ENCODE peak calls at places on chromosomes 2 and 18, in eight cellular contexts. E is HT1080; Y is activated T-cell treated with anti-CD3 and anti-CD28 coated beads for 1 hour; A is CD8-positive, alpha-beta memory T cell; V is DMS153; R is non-pigmented ciliary epithelial cell; U is kidney tubule cell; K is COR-L47. S is an unnamed sample.

GRCh38 chr2:117856415-117857210 is 42.1 kb downstream of the DDX18 start:
- DNase-seq in U (peak), R (peak), E (peak), Y (no peak), K (no peak), V (no peak), A (no peak), S (peak)

GRCh38 chr18:3139406-3139805 is 80.4 kb downstream of the MYOM1 start:
- DNase-seq in A (no peak), V (no peak), U (no peak), K (no peak), E (no peak), R (no peak), Y (no peak), S (no peak)

GRCh38 chr2:238169708-238170251 is 11.0 kb downstream of the ERFE start:
- DNase-seq in A (no peak), Y (no peak), E (peak), R (peak), V (no peak), U (peak), K (no peak), S (peak)

GRCh38 chr18:12336251-12336650 is 28.2 kb downstream of the TUBB6 start:
- DNase-seq in U (peak), R (no peak), K (no peak), E (no peak), V (no peak), Y (no peak), A (no peak), S (no peak)

GRCh38 chr2:148299616-148300015 is 278.7 kb downstream of the MBD5 start:
- DNase-seq in R (no peak), E (no peak), U (no peak), Y (no peak), V (no peak), A (no peak), K (no peak), S (no peak)

GRCh38 chr2:71453404-71454220 is at the start of gene DYSF:
- DNase-seq in V (peak), U (peak), R (no peak), K (no peak), Y (no peak), E (no peak), A (no peak), S (no peak)

GRCh38 chr2:7952046-7952445 is 729.8 kb upstream of the ID2 start:
- DNase-seq in U (no peak), Y (no peak), A (no peak), V (no peak), R (no peak), E (no peak), K (no peak), S (no peak)

GRCh38 chr2:64141711-64142405 is 2.4 kb downstream of the PELI1 start:
- DNase-seq in R (no peak), V (no peak), A (no peak), U (peak), K (no peak), E (peak), Y (no peak), S (no peak)

GRCh38 chr2:237772513-237772912 is 26.1 kb upstream of the RBM44 start:
- DNase-seq in K (no peak), Y (no peak), R (no peak), E (no peak), U (no peak), A (no peak), V (no peak), S (no peak)

GRCh38 chr18:22988208-22988607 is 55.1 kb downstream of the RBBP8 start:
- DNase-seq in E (no peak), V (no peak), A (no peak), Y (no peak), K (no peak), U (no peak), R (no peak), S (no peak)

GRCh38 chr2:48343571-48344440 is 186.1 kb upstream of the STON1 start:
- DNase-seq in U (peak), A (no peak), E (peak), V (no peak), K (no peak), R (peak), Y (no peak), S (peak)

GRCh38 chr18:51196811-51197660 is 445 bp downstream of the MEX3C start:
- DNase-seq in Y (no peak), K (peak), V (no peak), R (no peak), A (peak), E (peak), U (peak), S (no peak)

GRCh38 chr2:224598669-224599068 is 13.5 kb upstream of the CUL3 start:
- DNase-seq in U (peak), R (no peak), Y (no peak), A (no peak), K (no peak), E (no peak), V (no peak), S (no peak)

GRCh38 chr18:22314001-22314400 is 103.7 kb downstream of the CTAGE1 start:
- DNase-seq in E (no peak), Y (no peak), K (no peak), R (no peak), V (no peak), U (no peak), A (no peak), S (no peak)

GRCh38 chr2:199932312-199932855 is 21.3 kb downstream of the C2orf69 start:
- DNase-seq in E (peak), A (no peak), Y (no peak), U (peak), R (no peak), V (no peak), K (no peak), S (no peak)

GRCh38 chr2:13572466-13572865 is 855.7 kb downstream of the TRIB2 start:
- DNase-seq in A (no peak), E (peak), K (no peak), Y (no peak), R (no peak), U (no peak), V (no peak), S (no peak)

GRCh38 chr2:170525566-170525900 is 189.6 kb upstream of the SP5 start:
- DNase-seq in A (no peak), Y (no peak), E (peak), U (peak), K (no peak), R (peak), V (no peak), S (peak)

GRCh38 chr18:12463191-12463590 is 55.5 kb downstream of the PRELID3A start:
- DNase-seq in Y (no peak), U (no peak), V (no peak), E (no peak), A (no peak), K (no peak), R (no peak), S (peak)

GRCh38 chr2:236935131-236935530 is 150.6 kb upstream of the COPS8 start:
- DNase-seq in V (no peak), A (no peak), E (no peak), K (no peak), R (no peak), U (no peak), Y (no peak), S (no peak)

GRCh38 chr18:3457261-3457724 is 7.3 kb downstream of the TGIF1 start:
- DNase-seq in V (no peak), U (peak), K (no peak), A (no peak), Y (no peak), R (no peak), E (no peak), S (no peak)

GRCh38 chr2:73984922-73985317 is 210 bp downstream of the TET3 start:
- DNase-seq in Y (peak), U (peak), K (peak), V (no peak), E (no peak), R (no peak), A (peak), S (no peak)

GRCh38 chr2:86649119-86649947 is 25.7 kb upstream of the RNF103 start:
- DNase-seq in K (no peak), Y (no peak), E (no peak), U (peak), V (no peak), R (no peak), A (no peak), S (no peak)

GRCh38 chr18:27685807-27686412 is 491.0 kb downstream of the CDH2 start:
- DNase-seq in Y (no peak), U (peak), K (peak), A (no peak), V (no peak), R (peak), E (peak), S (peak)

GRCh38 chr2:30683240-30683956 is 123.8 kb downstream of the CAPN13 start:
- DNase-seq in U (peak), R (no peak), V (no peak), A (no peak), K (no peak), E (no peak), Y (no peak), S (no peak)

GRCh38 chr2:233424028-233424951 is 70.0 kb downstream of the DGKD start:
- DNase-seq in U (peak), E (peak), K (no peak), Y (no peak), R (no peak), V (no peak), A (no peak), S (no peak)

GRCh38 chr2:241218131-241219029 is 29.9 kb downstream of the ANO7 start:
- DNase-seq in V (peak), Y (peak), R (no peak), E (peak), K (no peak), U (peak), A (peak), S (no peak)

GRCh38 chr2:205763708-205764501 is 81.6 kb downstream of the NRP2 start:
- DNase-seq in R (peak), U (peak), A (no peak), Y (no peak), E (peak), K (no peak), V (peak), S (peak)

GRCh38 chr2:9405636-9406035 is 17.7 kb downstream of the ITGB1BP1 start:
- DNase-seq in E (no peak), K (no peak), A (no peak), R (no peak), U (no peak), Y (no peak), V (no peak), S (no peak)

GRCh38 chr2:86219896-86220295 is 20.6 kb downstream of the MRPL35 start:
- DNase-seq in A (no peak), V (no peak), Y (no peak), U (no peak), R (no peak), K (no peak), E (no peak), S (no peak)

GRCh38 chr2:74036450-74037175 is 51.9 kb downstream of the TET3 start:
- DNase-seq in U (no peak), R (no peak), Y (no peak), E (no peak), V (no peak), K (no peak), A (no peak), S (no peak)

GRCh38 chr2:127784965-127785518 is 25.9 kb downstream of the WDR33 start:
- DNase-seq in Y (no peak), V (no peak), U (no peak), A (no peak), E (no peak), R (no peak), K (no peak), S (no peak)

GRCh38 chr2:238700122-238700457 is 147.8 kb upstream of the TWIST2 start:
- DNase-seq in K (no peak), A (no peak), E (no peak), V (no peak), U (no peak), R (no peak), Y (no peak), S (no peak)

GRCh38 chr2:114049280-114049679 is 159.4 kb downstream of the ACTR3 start:
- DNase-seq in U (no peak), A (no peak), K (no peak), R (no peak), Y (no peak), V (no peak), E (no peak), S (no peak)